ENCODE peak calls at places on chromosomes 4 and X, in eight cellular contexts. H, J, U, K, N, F, L and W are unnamed samples.

GRCh38 chr4:23819041-23819511 is 70.8 kb downstream of the PPARGC1A start:
- DNase-seq in F (peak; percentile 54), H (no peak), L (peak; percentile 11), K (no peak), N (no peak), J (peak; percentile 6), U (no peak), W (no peak)

GRCh38 chr4:88672987-88673386 is 24.6 kb downstream of the NAP1L5 start:
- DNase-seq in H (peak; percentile 54), F (peak; percentile 65), K (peak; percentile 34), L (peak; percentile 65), J (peak; percentile 64), U (no peak), N (no peak), W (peak; percentile 44)

GRCh38 chrX:110410598-110410997 is 52.0 kb downstream of the RTL9 start:
- DNase-seq in L (no peak), J (no peak), N (no peak), F (no peak), U (no peak), K (no peak), H (no peak), W (no peak)

GRCh38 chr4:62806786-62807185 is 1602.5 kb downstream of the TECRL start:
- DNase-seq in U (no peak), J (no peak), F (no peak), N (no peak), H (no peak), L (no peak), K (no peak), W (no peak)

GRCh38 chrX:136386173-136386572 is 85.4 kb downstream of the ADGRG4 start:
- DNase-seq in F (no peak), N (no peak), H (no peak), U (no peak), J (no peak), L (no peak), K (no peak), W (no peak)

GRCh38 chr4:16225996-16226815 is at the start of gene TAPT1:
- DNase-seq in N (peak; percentile 97), H (peak; percentile 93), L (peak; percentile 56), K (peak; percentile 78), F (peak; percentile 72), U (peak; percentile 83), J (peak; percentile 73), W (peak; percentile 83)

GRCh38 chr4:39259571-39260330 is 77.4 kb downstream of the WDR19 start:
- DNase-seq in H (no peak), J (peak; percentile 60), U (no peak), F (peak; percentile 51), N (no peak), K (no peak), L (peak; percentile 53), W (no peak)

GRCh38 chrX:667360-667759 is 36.8 kb downstream of the SHOX start:
- DNase-seq in J (no peak), L (no peak), U (no peak), F (no peak), N (no peak), H (no peak), K (no peak), W (no peak)

GRCh38 chrX:63922221-63922620 is 137.2 kb upstream of the ARHGEF9 start:
- DNase-seq in K (peak; percentile 28), F (no peak), H (no peak), J (no peak), U (no peak), N (no peak), L (peak; percentile 12), W (no peak)

GRCh38 chr4:71550220-71551190 is 211.7 kb downstream of the SLC4A4 start:
- DNase-seq in N (no peak), L (peak; percentile 32), J (peak; percentile 63), K (peak; percentile 8), U (no peak), H (peak; percentile 24), F (peak; percentile 51), W (no peak)

GRCh38 chr4:158914178-158914577 is 145.4 kb downstream of the FNIP2 start:
- DNase-seq in U (no peak), K (peak; percentile 82), J (peak; percentile 59), L (peak; percentile 64), H (no peak), F (peak; percentile 65), N (no peak), W (no peak)

GRCh38 chr4:168877407-168877778 is 132.7 kb downstream of the CBR4 start:
- DNase-seq in J (no peak), K (peak; percentile 29), U (no peak), H (no peak), N (no peak), L (no peak), F (no peak), W (no peak)

GRCh38 chr4:98861100-98861499 is 67.8 kb downstream of the EIF4E start:
- DNase-seq in L (no peak), U (no peak), H (no peak), F (peak; percentile 8), K (no peak), N (no peak), J (peak; percentile 24), W (no peak)

GRCh38 chrX:153301746-153302145 is 19.8 kb downstream of the PNMA6F start:
- DNase-seq in H (no peak), J (no peak), F (no peak), L (no peak), N (no peak), U (no peak), K (no peak), W (no peak)

GRCh38 chr4:185936650-185937376 is 124.8 kb upstream of the SORBS2 start:
- DNase-seq in F (no peak), N (no peak), K (peak; percentile 45), U (no peak), L (no peak), J (peak; percentile 3), H (no peak), W (no peak)

GRCh38 chr4:20890752-20891151 is 190.5 kb downstream of the PACRGL start:
- DNase-seq in J (no peak), U (no peak), L (no peak), F (no peak), K (peak; percentile 42), H (no peak), N (no peak), W (no peak)

GRCh38 chr4:117447925-117448324 is 362.5 kb upstream of the TRAM1L1 start:
- DNase-seq in U (no peak), K (peak; percentile 4), H (no peak), F (no peak), J (no peak), N (no peak), L (no peak), W (peak; percentile 6)

GRCh38 chr4:98939892-98940298 is 11.0 kb upstream of the EIF4E start:
- DNase-seq in H (peak; percentile 64), F (peak; percentile 85), K (peak; percentile 73), L (peak; percentile 86), N (no peak), U (no peak), J (peak; percentile 85), W (peak; percentile 31)

GRCh38 chrX:131827935-131828334 is 195.2 kb upstream of the STK26 start:
- DNase-seq in J (peak; percentile 25), L (peak; percentile 7), H (peak; percentile 79), K (peak; percentile 39), F (peak; percentile 26), U (no peak), N (no peak), W (peak; percentile 38)

GRCh38 chr4:2837904-2838496 is 5.6 kb upstream of the ADD1 start:
- DNase-seq in U (peak; percentile 44), K (peak; percentile 14), J (peak; percentile 78), L (peak; percentile 74), N (peak; percentile 94), F (peak; percentile 80), H (no peak), W (no peak)

GRCh38 chrX:80879916-80880315 is 70.2 kb upstream of the BRWD3 start:
- DNase-seq in F (no peak), U (no peak), L (no peak), N (no peak), H (no peak), K (no peak), J (no peak), W (no peak)

GRCh38 chr4:40749717-40750460 is at the start of gene NSUN7:
- DNase-seq in L (no peak), U (peak; percentile 59), H (peak; percentile 89), F (no peak), K (peak; percentile 64), N (peak; percentile 88), J (peak; percentile 26), W (peak; percentile 86)

GRCh38 chr4:148795156-148795864 is 353.1 kb upstream of the NR3C2 start:
- DNase-seq in H (peak; percentile 26), U (no peak), J (peak; percentile 85), F (peak; percentile 75), L (peak; percentile 83), N (no peak), K (peak; percentile 39), W (no peak)

DNA sequence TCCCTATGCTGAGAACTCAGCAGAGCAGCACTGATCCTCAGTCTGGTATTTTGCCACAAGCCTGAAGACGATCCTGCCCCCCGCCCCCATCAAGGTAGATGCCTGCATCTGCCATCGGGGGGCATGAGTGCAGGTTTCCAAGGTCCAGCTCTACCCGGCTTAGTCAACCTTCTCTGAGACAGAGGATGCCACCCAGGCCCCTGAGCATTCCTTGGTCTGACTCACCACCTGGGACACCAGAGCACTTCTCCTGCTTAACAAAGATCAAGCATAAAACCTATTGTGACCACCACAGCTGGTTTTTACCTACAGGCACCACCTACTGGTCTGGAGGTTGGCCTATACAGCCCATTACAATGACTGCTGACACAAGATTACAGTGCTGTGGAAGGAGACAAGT is 1168.1 kb downstream of the PCDH19 start:
- DNase-seq in K (no peak), L (no peak), H (peak; percentile 3), U (no peak), F (no peak), N (peak; percentile 47), J (no peak), W (no peak)
- TF ChIP-seq CTCF in K (no peak), L (no peak), H (peak; percentile 13), U (no peak), F (no peak), N (no peak), J (no peak), W (no peak)

GRCh38 chr4:182560358-182560757 is 317.2 kb downstream of the TENM3 start:
- DNase-seq in K (no peak), N (no peak), U (no peak), F (no peak), H (peak; percentile 94), L (no peak), J (no peak), W (no peak)
- TF ChIP-seq CTCF in K (no peak), N (no peak), U (no peak), F (no peak), H (peak; percentile 32), L (no peak), J (no peak), W (no peak)

DNA sequence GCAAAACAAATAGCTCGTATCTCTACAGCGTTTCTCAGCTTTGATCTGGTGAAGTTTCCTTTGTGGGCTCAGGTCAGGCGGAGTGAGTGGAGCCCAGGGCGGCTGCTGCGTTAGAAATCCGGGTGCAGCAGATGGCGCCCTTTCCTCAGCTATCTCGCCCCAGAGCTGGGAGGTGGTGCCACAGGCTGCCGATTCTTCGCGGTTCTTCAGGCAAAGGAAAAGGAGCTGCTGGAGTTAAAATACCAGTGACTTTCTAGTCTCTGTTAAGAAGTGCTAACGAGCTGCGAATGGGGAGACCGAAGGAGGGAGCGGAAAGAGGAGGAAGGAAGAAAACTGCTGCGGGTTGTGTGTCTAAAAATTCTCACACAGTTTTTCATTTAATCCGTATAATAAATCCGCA is 114.6 kb downstream of the CPE start:
- DNase-seq in K (peak; percentile 77), N (peak; percentile 87), L (peak; percentile 80), J (peak; percentile 88), U (peak; percentile 63), F (peak; percentile 80), H (peak; percentile 91), W (peak; percentile 87)
- TF ChIP-seq CTCF in K (peak; percentile 84), N (peak; percentile 32), L (peak; percentile 79), J (peak; percentile 84), U (peak; percentile 19), F (peak; percentile 77), H (peak; percentile 89), W (peak; percentile 37)

GRCh38 chr4:4560136-4560535 is 18.3 kb upstream of the STX18 start:
- DNase-seq in L (no peak), H (no peak), J (no peak), K (no peak), N (no peak), U (no peak), F (no peak), W (no peak)
- TF ChIP-seq CTCF in L (no peak), H (no peak), J (no peak), K (no peak), N (no peak), U (no peak), F (no peak), W (no peak)